ENCODE peak calls at places on chromosomes 5 and 9, in nine cellular contexts. One of them, this sample, is unnamed.

GRCh38 chr5:180785794-180786221 is 16.8 kb downstream of the MGAT1 start:
- DNase-seq in dorsolateral prefrontal cortex: no peak
- DNase-seq in kidney: peak
- DNase-seq in Caki2: no peak
- DNase-seq in ACHN: no peak
- DNase-seq in GM03348: peak
- DNase-seq in HT1080: peak
- DNase-seq in mucosa of gallbladder: peak
- DNase-seq in C1 segment of cervical spinal cord: no peak
- DNase-seq in this sample: peak

GRCh38 chr5:160183075-160183474 is 46.2 kb upstream of the FABP6 start:
- DNase-seq in HT1080: peak
- DNase-seq in C1 segment of cervical spinal cord: no peak
- DNase-seq in ACHN: peak
- DNase-seq in mucosa of gallbladder: no peak
- DNase-seq in dorsolateral prefrontal cortex: peak
- DNase-seq in kidney: no peak
- DNase-seq in Caki2: no peak
- DNase-seq in GM03348: no peak
- DNase-seq in this sample: peak

GRCh38 chr9:19934301-19934868 is 145.5 kb upstream of the SLC24A2 start:
- DNase-seq in HT1080: no peak
- DNase-seq in Caki2: no peak
- DNase-seq in dorsolateral prefrontal cortex: no peak
- DNase-seq in C1 segment of cervical spinal cord: no peak
- DNase-seq in kidney: peak
- DNase-seq in ACHN: peak
- DNase-seq in mucosa of gallbladder: peak
- DNase-seq in GM03348: peak
- DNase-seq in this sample: no peak

GRCh38 chr9:136255166-136255538 is 9.5 kb upstream of the QSOX2 start:
- DNase-seq in mucosa of gallbladder: no peak
- DNase-seq in Caki2: no peak
- DNase-seq in C1 segment of cervical spinal cord: no peak
- DNase-seq in ACHN: peak
- DNase-seq in GM03348: peak
- DNase-seq in kidney: peak
- DNase-seq in dorsolateral prefrontal cortex: no peak
- DNase-seq in HT1080: peak
- DNase-seq in this sample: no peak

GRCh38 chr5:157143127-157143959 is 678 bp upstream of the MED7 start:
- DNase-seq in GM03348: peak
- DNase-seq in C1 segment of cervical spinal cord: peak
- DNase-seq in mucosa of gallbladder: peak
- DNase-seq in Caki2: no peak
- DNase-seq in kidney: no peak
- DNase-seq in HT1080: peak
- DNase-seq in dorsolateral prefrontal cortex: peak
- DNase-seq in ACHN: peak
- DNase-seq in this sample: no peak

GRCh38 chr9:38085308-38085707 is 16.3 kb upstream of the SHB start:
- DNase-seq in Caki2: no peak
- DNase-seq in kidney: peak
- DNase-seq in GM03348: no peak
- DNase-seq in C1 segment of cervical spinal cord: no peak
- DNase-seq in HT1080: no peak
- DNase-seq in dorsolateral prefrontal cortex: no peak
- DNase-seq in ACHN: no peak
- DNase-seq in mucosa of gallbladder: peak
- DNase-seq in this sample: no peak

GRCh38 chr9:128587453-128587852 is 35.1 kb downstream of the SPTAN1 start:
- DNase-seq in C1 segment of cervical spinal cord: no peak
- DNase-seq in ACHN: no peak
- DNase-seq in mucosa of gallbladder: no peak
- DNase-seq in GM03348: no peak
- DNase-seq in kidney: no peak
- DNase-seq in dorsolateral prefrontal cortex: no peak
- DNase-seq in Caki2: no peak
- DNase-seq in HT1080: no peak
- DNase-seq in this sample: no peak

GRCh38 chr9:83596899-83597504 is 25.9 kb upstream of the IDNK start:
- DNase-seq in C1 segment of cervical spinal cord: peak
- DNase-seq in kidney: no peak
- DNase-seq in ACHN: peak
- DNase-seq in HT1080: peak
- DNase-seq in dorsolateral prefrontal cortex: no peak
- DNase-seq in Caki2: peak
- DNase-seq in GM03348: peak
- DNase-seq in mucosa of gallbladder: peak
- DNase-seq in this sample: peak

GRCh38 chr9:33129251-33129885 is 37.8 kb downstream of the B4GALT1 start:
- DNase-seq in ACHN: no peak
- DNase-seq in C1 segment of cervical spinal cord: no peak
- DNase-seq in dorsolateral prefrontal cortex: no peak
- DNase-seq in HT1080: no peak
- DNase-seq in GM03348: no peak
- DNase-seq in kidney: no peak
- DNase-seq in Caki2: no peak
- DNase-seq in mucosa of gallbladder: no peak
- DNase-seq in this sample: no peak

GRCh38 chr9:81823672-81824554 is 104.3 kb upstream of the SPATA31D4 start:
- DNase-seq in Caki2: no peak
- DNase-seq in mucosa of gallbladder: no peak
- DNase-seq in GM03348: no peak
- DNase-seq in ACHN: no peak
- DNase-seq in dorsolateral prefrontal cortex: peak
- DNase-seq in C1 segment of cervical spinal cord: no peak
- DNase-seq in HT1080: no peak
- DNase-seq in kidney: no peak
- DNase-seq in this sample: no peak

GRCh38 chr5:79107020-79107796 is 4.4 kb upstream of the BHMT start:
- DNase-seq in GM03348: no peak
- DNase-seq in HT1080: peak
- DNase-seq in Caki2: peak
- DNase-seq in mucosa of gallbladder: no peak
- DNase-seq in kidney: no peak
- DNase-seq in dorsolateral prefrontal cortex: no peak
- DNase-seq in ACHN: no peak
- DNase-seq in C1 segment of cervical spinal cord: no peak
- DNase-seq in this sample: peak

GRCh38 chr5:38582662-38583061 is 26.2 kb upstream of the LIFR start:
- DNase-seq in dorsolateral prefrontal cortex: no peak
- DNase-seq in ACHN: no peak
- DNase-seq in GM03348: no peak
- DNase-seq in kidney: no peak
- DNase-seq in mucosa of gallbladder: no peak
- DNase-seq in C1 segment of cervical spinal cord: no peak
- DNase-seq in HT1080: no peak
- DNase-seq in Caki2: no peak
- DNase-seq in this sample: no peak

GRCh38 chr5:1907616-1908015 is 24.9 kb upstream of the IRX4 start:
- DNase-seq in mucosa of gallbladder: no peak
- DNase-seq in HT1080: no peak
- DNase-seq in ACHN: no peak
- DNase-seq in GM03348: no peak
- DNase-seq in kidney: no peak
- DNase-seq in C1 segment of cervical spinal cord: no peak
- DNase-seq in Caki2: no peak
- DNase-seq in dorsolateral prefrontal cortex: no peak
- DNase-seq in this sample: no peak

GRCh38 chr9:120078112-120078511 is 501.9 kb downstream of the CDK5RAP2 start:
- DNase-seq in mucosa of gallbladder: no peak
- DNase-seq in HT1080: no peak
- DNase-seq in dorsolateral prefrontal cortex: no peak
- DNase-seq in C1 segment of cervical spinal cord: no peak
- DNase-seq in GM03348: no peak
- DNase-seq in ACHN: no peak
- DNase-seq in Caki2: no peak
- DNase-seq in kidney: no peak
- DNase-seq in this sample: no peak

GRCh38 chr9:116437411-116438370 is 249.4 kb upstream of the TRIM32 start:
- DNase-seq in GM03348: no peak
- DNase-seq in Caki2: no peak
- DNase-seq in HT1080: no peak
- DNase-seq in C1 segment of cervical spinal cord: no peak
- DNase-seq in kidney: peak
- DNase-seq in ACHN: no peak
- DNase-seq in mucosa of gallbladder: no peak
- DNase-seq in dorsolateral prefrontal cortex: no peak
- DNase-seq in this sample: no peak

GRCh38 chr5:144150996-144151395 is 19.5 kb downstream of the YIPF5 start:
- DNase-seq in ACHN: peak
- DNase-seq in C1 segment of cervical spinal cord: no peak
- DNase-seq in HT1080: no peak
- DNase-seq in dorsolateral prefrontal cortex: no peak
- DNase-seq in mucosa of gallbladder: no peak
- DNase-seq in GM03348: no peak
- DNase-seq in Caki2: no peak
- DNase-seq in kidney: no peak
- DNase-seq in this sample: peak

GRCh38 chr9:129330711-129331279 is 152.7 kb upstream of the IER5L start:
- DNase-seq in HT1080: peak
- DNase-seq in Caki2: peak
- DNase-seq in C1 segment of cervical spinal cord: no peak
- DNase-seq in mucosa of gallbladder: no peak
- DNase-seq in ACHN: peak
- DNase-seq in kidney: no peak
- DNase-seq in GM03348: no peak
- DNase-seq in dorsolateral prefrontal cortex: no peak
- DNase-seq in this sample: no peak

GRCh38 chr9:36191290-36191645 is 547 bp downstream of the CLTA start:
- DNase-seq in HT1080: no peak
- DNase-seq in C1 segment of cervical spinal cord: peak
- DNase-seq in Caki2: no peak
- DNase-seq in ACHN: peak
- DNase-seq in kidney: no peak
- DNase-seq in dorsolateral prefrontal cortex: no peak
- DNase-seq in GM03348: no peak
- DNase-seq in mucosa of gallbladder: peak
- DNase-seq in this sample: no peak

GRCh38 chr5:1765880-1766235 is 33.8 kb downstream of the MRPL36 start:
- DNase-seq in kidney: peak
- DNase-seq in HT1080: no peak
- DNase-seq in dorsolateral prefrontal cortex: no peak
- DNase-seq in C1 segment of cervical spinal cord: no peak
- DNase-seq in ACHN: no peak
- DNase-seq in Caki2: no peak
- DNase-seq in GM03348: no peak
- DNase-seq in mucosa of gallbladder: no peak
- DNase-seq in this sample: no peak

GRCh38 chr9:87662808-87663528 is 63.0 kb upstream of the CTSL start:
- DNase-seq in GM03348: peak
- DNase-seq in dorsolateral prefrontal cortex: peak
- DNase-seq in ACHN: peak
- DNase-seq in C1 segment of cervical spinal cord: peak
- DNase-seq in Caki2: peak
- DNase-seq in HT1080: peak
- DNase-seq in mucosa of gallbladder: peak
- DNase-seq in kidney: peak
- DNase-seq in this sample: peak

GRCh38 chr5:134798468-134798867 is 39.9 kb downstream of the DDX46 start:
- DNase-seq in GM03348: no peak
- DNase-seq in Caki2: no peak
- DNase-seq in kidney: no peak
- DNase-seq in HT1080: no peak
- DNase-seq in mucosa of gallbladder: no peak
- DNase-seq in C1 segment of cervical spinal cord: no peak
- DNase-seq in dorsolateral prefrontal cortex: no peak
- DNase-seq in ACHN: no peak
- DNase-seq in this sample: no peak

GRCh38 chr5:168041583-168041982 is 249.9 kb upstream of the WWC1 start:
- DNase-seq in ACHN: no peak
- DNase-seq in HT1080: no peak
- DNase-seq in kidney: no peak
- DNase-seq in GM03348: no peak
- DNase-seq in dorsolateral prefrontal cortex: no peak
- DNase-seq in mucosa of gallbladder: no peak
- DNase-seq in Caki2: no peak
- DNase-seq in C1 segment of cervical spinal cord: no peak
- DNase-seq in this sample: no peak

GRCh38 chr5:74798977-74799911 is 32.2 kb downstream of the NSA2 start:
- DNase-seq in GM03348: no peak
- DNase-seq in C1 segment of cervical spinal cord: peak
- DNase-seq in kidney: no peak
- DNase-seq in HT1080: peak
- DNase-seq in Caki2: peak
- DNase-seq in mucosa of gallbladder: no peak
- DNase-seq in dorsolateral prefrontal cortex: peak
- DNase-seq in ACHN: peak
- DNase-seq in this sample: peak

GRCh38 chr5:121188849-121189248 is 662.8 kb upstream of the FTMT start:
- DNase-seq in GM03348: no peak
- DNase-seq in kidney: no peak
- DNase-seq in C1 segment of cervical spinal cord: no peak
- DNase-seq in ACHN: no peak
- DNase-seq in mucosa of gallbladder: no peak
- DNase-seq in dorsolateral prefrontal cortex: no peak
- DNase-seq in HT1080: no peak
- DNase-seq in Caki2: no peak
- DNase-seq in this sample: no peak

GRCh38 chr9:85872444-85872843 is 68.5 kb upstream of the NAA35 start:
- DNase-seq in Caki2: no peak
- DNase-seq in GM03348: no peak
- DNase-seq in C1 segment of cervical spinal cord: no peak
- DNase-seq in mucosa of gallbladder: no peak
- DNase-seq in HT1080: peak
- DNase-seq in ACHN: no peak
- DNase-seq in dorsolateral prefrontal cortex: no peak
- DNase-seq in kidney: no peak
- DNase-seq in this sample: no peak

This sample was measured in PC-3.